ENCODE peak calls at places on chromosomes 3 and 15, in five cellular contexts. T is choroid plexus epithelial cell, E is AG20443, F is GM12865, R is H9. K is an unnamed sample.

GRCh38 chr15:36090276-36090946 is 489.0 kb upstream of the CDIN1 start:
- DNase-seq in R (no peak), E (no peak), T (no peak), F (no peak), K (no peak)

GRCh38 chr15:100858294-100858693 is 21.3 kb upstream of the ALDH1A3 start:
- DNase-seq in R (no peak), T (no peak), E (no peak), F (no peak), K (no peak)

GRCh38 chr3:189132125-189132744 is 39.5 kb upstream of the TPRG1 start:
- DNase-seq in T (peak; percentile 93), F (peak; percentile 73), E (peak; percentile 60), R (no peak), K (no peak)

GRCh38 chr15:51494411-51495314 is 127.9 kb downstream of the DMXL2 start:
- DNase-seq in F (no peak), R (no peak), E (no peak), T (peak; percentile 52), K (no peak)

GRCh38 chr15:60740787-60741354 is 261.9 kb upstream of the ICE2 start:
- DNase-seq in E (peak; percentile 56), T (peak; percentile 77), F (peak; percentile 17), R (no peak), K (no peak)

GRCh38 chr3:64067510-64068346 is 44.4 kb upstream of the PSMD6 start:
- DNase-seq in F (no peak), T (no peak), R (no peak), E (peak; percentile 22), K (peak; percentile 47)

GRCh38 chr3:185585523-185585861 is 603 bp upstream of the SENP2 start:
- DNase-seq in E (no peak), F (no peak), R (no peak), T (no peak), K (peak; percentile 87)

GRCh38 chr3:155861476-155862183 is 7.4 kb upstream of the SLC33A1 start:
- DNase-seq in R (no peak), F (no peak), T (no peak), E (no peak), K (no peak)

GRCh38 chr3:155244206-155244605 is 49.3 kb downstream of the STRIT1 start:
- DNase-seq in T (peak; percentile 68), R (no peak), F (no peak), E (no peak), K (no peak)

GRCh38 chr15:78716651-78717050 is 75.6 kb upstream of the CHRNB4 start:
- DNase-seq in F (no peak), E (no peak), R (no peak), T (no peak), K (no peak)

GRCh38 chr3:46378426-46378942 is 7.7 kb downstream of the CCR5 start:
- DNase-seq in E (peak; percentile 82), T (peak; percentile 74), F (peak; percentile 75), R (peak; percentile 73), K (no peak)

GRCh38 chr15:89781891-89782618 is 5.9 kb downstream of the MESP2 start:
- DNase-seq in E (peak; percentile 68), F (peak; percentile 59), R (peak; percentile 41), T (peak; percentile 78), K (no peak)

GRCh38 chr3:120838441-120839091 is 69.4 kb upstream of the STXBP5L start:
- DNase-seq in T (peak; percentile 3), F (no peak), R (no peak), E (no peak), K (no peak)

GRCh38 chr3:183253364-183253960 is 409 bp downstream of the B3GNT5 start:
- DNase-seq in T (peak; percentile 71), R (no peak), F (no peak), E (peak; percentile 53), K (no peak)

GRCh38 chr15:31465083-31465955 is 138.7 kb downstream of the KLF13 start:
- DNase-seq in T (no peak), R (peak; percentile 19), F (no peak), E (no peak), K (peak; percentile 87)

GRCh38 chr3:167872032-167872431 is 136.5 kb downstream of the SERPINI1 start:
- DNase-seq in R (no peak), E (no peak), F (no peak), T (no peak), K (no peak)

GRCh38 chr3:54761661-54762060 is 166.2 kb downstream of the LRTM1 start:
- DNase-seq in F (no peak), E (no peak), R (no peak), T (no peak), K (no peak)

GRCh38 chr3:184234224-184234623 is 4.8 kb downstream of the VWA5B2 start:
- DNase-seq in T (peak; percentile 90), R (no peak), F (no peak), E (peak; percentile 82), K (no peak)

GRCh38 chr3:48619541-48620524 is 1.7 kb downstream of the TMEM89 start:
- DNase-seq in T (no peak), R (no peak), E (no peak), F (no peak), K (no peak)

GRCh38 chr3:143208976-143209714 is 89.6 kb downstream of the CHST2 start:
- DNase-seq in R (no peak), F (peak; percentile 9), T (no peak), E (no peak), K (no peak)

GRCh38 chr3:158731938-158732855 is at the start of gene RARRES1:
- DNase-seq in T (peak; percentile 68), E (peak; percentile 78), F (peak; percentile 66), R (peak; percentile 55), K (peak; percentile 89)

GRCh38 chr3:6228958-6229683 is 631.8 kb upstream of the GRM7 start:
- DNase-seq in E (no peak), F (peak; percentile 77), T (no peak), R (no peak), K (no peak)

GRCh38 chr3:170470063-170471006 is 51.7 kb downstream of the CLDN11 start:
- DNase-seq in T (peak; percentile 65), R (no peak), E (peak; percentile 56), F (no peak), K (no peak)

GRCh38 chr3:55750525-55750924 is 263.4 kb upstream of the WNT5A start:
- DNase-seq in R (no peak), F (no peak), E (peak; percentile 82), T (peak; percentile 86), K (no peak)

K was measured in vagina.